ENCODE peak calls at places on chromosome 21, in five cellular contexts. K is effector memory CD4-positive, alpha-beta T cell; M is A549; R is tibial nerve; T is prostate gland. W is an unnamed sample.

GRCh38 chr21:14072761-14073535 is 137.8 kb downstream of the LIPI start:
- DNase-seq in K (no peak), M (no peak), R (no peak), T (no peak), W (no peak)

GRCh38 chr21:44427241-44428120 is 27.8 kb upstream of the LRRC3 start:
- DNase-seq in T (no peak), M (no peak), R (no peak), K (no peak), W (peak; percentile 6)

GRCh38 chr21:44423312-44423821 is 31.9 kb upstream of the LRRC3 start:
- DNase-seq in K (no peak), T (no peak), M (no peak), R (no peak), W (peak; percentile 3)

GRCh38 chr21:31630062-31630711 is 29.3 kb upstream of the SOD1 start:
- DNase-seq in T (peak; percentile 93), R (peak; percentile 16), K (no peak), M (peak; percentile 79), W (no peak)

GRCh38 chr21:23218667-23219066 is 2220.5 kb downstream of the NCAM2 start:
- DNase-seq in M (no peak), T (no peak), R (no peak), K (no peak), W (no peak)

GRCh38 chr21:43919871-43920801 is 55.1 kb downstream of the AGPAT3 start:
- DNase-seq in K (no peak), T (no peak), M (no peak), R (no peak), W (no peak)

GRCh38 chr21:16007933-16008332 is 278.2 kb downstream of the USP25 start:
- DNase-seq in R (no peak), M (no peak), K (no peak), T (no peak), W (no peak)

GRCh38 chr21:44267655-44268142 is 6.0 kb upstream of the DNMT3L start:
- DNase-seq in M (no peak), T (no peak), R (peak; percentile 15), K (no peak), W (peak; percentile 32)

GRCh38 chr21:36337099-36337509 is 17.1 kb downstream of the MORC3 start:
- DNase-seq in T (peak; percentile 37), K (no peak), M (peak; percentile 73), R (no peak), W (no peak)

GRCh38 chr21:40019076-40019475 is 151.8 kb downstream of the PCP4 start:
- DNase-seq in K (no peak), T (no peak), R (no peak), M (no peak), W (no peak)

GRCh38 chr21:40016667-40017066 is 149.4 kb downstream of the PCP4 start:
- DNase-seq in K (no peak), R (no peak), M (no peak), T (no peak), W (no peak)

GRCh38 chr21:40015818-40016217 is 148.6 kb downstream of the PCP4 start:
- DNase-seq in R (no peak), T (no peak), K (no peak), M (no peak), W (no peak)

GRCh38 chr21:40016234-40016633 is 149.0 kb downstream of the PCP4 start:
- DNase-seq in T (no peak), M (no peak), R (no peak), K (no peak), W (no peak)

GRCh38 chr21:40020651-40021050 is 153.4 kb downstream of the PCP4 start:
- DNase-seq in R (no peak), T (no peak), K (no peak), M (no peak), W (no peak)
- H3K9me3 ChIP-seq in R (no peaks in the 10 kb centered on the region), T (no peaks in the 10 kb centered on the region), K (no peaks in the 10 kb centered on the region), M (no peaks in the 10 kb centered on the region), W (no peaks in the 10 kb centered on the region)

GRCh38 chr21:20343186-20343585 is 655.0 kb upstream of the NCAM2 start:
- DNase-seq in R (no peak), K (no peak), T (no peak), M (no peak), W (no peak)
- H3K9me3 ChIP-seq in R (no peaks in the 10 kb centered on the region), K (no peaks in the 10 kb centered on the region), T (no peaks in the 10 kb centered on the region), M (no peaks in the 10 kb centered on the region), W (no peaks in the 10 kb centered on the region)

GRCh38 chr21:38227401-38227800 is 29.4 kb upstream of the KCNJ15 start:
- DNase-seq in M (no peak), R (no peak), T (peak; percentile 1), K (no peak), W (no peak)
- H3K9me3 ChIP-seq in M (peaks cover 61% of the 10 kb centered on the region), R (peaks cover 29% of the 10 kb centered on the region), T (no peaks in the 10 kb centered on the region), K (peaks cover 34% of the 10 kb centered on the region), W (no peaks in the 10 kb centered on the region)

GRCh38 chr21:17931080-17931479 is 111.9 kb upstream of the C21orf91 start:
- DNase-seq in M (peak; percentile 4), K (no peak), R (no peak), T (no peak), W (no peak)

GRCh38 chr21:17929514-17929913 is 110.4 kb upstream of the C21orf91 start:
- DNase-seq in M (no peak), T (no peak), K (no peak), R (no peak), W (no peak)

GRCh38 chr21:17925900-17926299 is 106.7 kb upstream of the C21orf91 start:
- DNase-seq in M (no peak), R (no peak), T (no peak), K (no peak), W (no peak)

GRCh38 chr21:17925000-17925610 is 105.9 kb upstream of the C21orf91 start:
- DNase-seq in T (peak; percentile 55), K (peak; percentile 9), R (peak; percentile 66), M (peak; percentile 30), W (no peak)

DNA sequence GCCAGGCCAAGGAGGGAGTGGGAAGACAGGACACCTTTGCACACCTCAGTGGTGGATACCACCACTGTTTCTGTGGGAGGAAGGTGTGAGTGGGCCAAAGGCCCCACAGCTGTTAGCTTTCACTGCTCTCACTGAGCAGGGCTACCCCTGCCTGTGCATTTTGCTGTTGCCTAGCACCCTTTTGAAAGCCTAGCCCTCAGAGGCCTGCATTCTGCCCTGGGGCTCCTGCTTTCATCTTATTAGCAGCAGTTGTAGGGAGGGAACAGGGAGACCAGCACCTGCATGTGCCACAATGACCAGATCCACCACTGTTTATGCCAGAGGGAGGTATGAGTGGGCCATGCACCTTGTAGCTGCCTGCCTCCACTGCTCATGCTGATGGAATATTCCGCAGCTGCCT is 110.9 kb upstream of the C21orf91 start:
- DNase-seq in M (no peak), R (no peak), K (no peak), T (no peak), W (no peak)
- H3K9me3 ChIP-seq in M (no peaks in the 10 kb centered on the region), R (no peaks in the 10 kb centered on the region), K (no peaks in the 10 kb centered on the region), T (no peaks in the 10 kb centered on the region), W (no peaks in the 10 kb centered on the region)

DNA sequence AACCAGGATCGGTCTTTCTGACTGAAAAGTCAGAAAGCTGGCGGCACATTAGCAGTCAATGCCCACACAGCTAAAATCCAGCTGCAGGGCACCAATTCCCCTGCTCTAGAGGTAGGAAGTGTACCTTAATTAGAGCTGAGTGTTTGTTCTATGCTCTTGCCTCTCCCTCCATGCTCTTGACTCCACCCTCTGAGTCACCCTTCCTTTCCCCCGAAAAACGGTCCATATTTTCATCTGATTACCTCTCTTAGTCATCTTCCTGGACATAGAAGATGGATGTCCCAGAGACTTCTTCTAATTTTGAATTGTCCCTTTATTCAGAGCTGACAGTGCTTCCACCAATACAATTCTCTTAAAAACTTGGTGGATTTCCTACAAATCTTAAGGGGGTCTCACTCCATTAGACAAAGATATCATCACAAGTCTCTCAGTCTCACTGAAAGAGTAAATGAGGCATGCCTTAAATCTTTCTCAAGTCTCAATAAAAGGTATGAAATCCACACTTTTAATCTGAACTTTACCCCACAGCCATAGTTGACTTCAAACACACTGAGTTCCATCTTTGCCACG is 44.1 kb upstream of the SLC19A1 start:
- DNase-seq in K (no peak), M (no peak), R (no peak), T (no peak), W (no peak)
- H3K9me3 ChIP-seq in K (peaks cover 4% of the 10 kb centered on the region), M (peaks cover 31% of the 10 kb centered on the region), R (peaks cover 8% of the 10 kb centered on the region), T (no peaks in the 10 kb centered on the region), W (peaks cover 2% of the 10 kb centered on the region)

DNA sequence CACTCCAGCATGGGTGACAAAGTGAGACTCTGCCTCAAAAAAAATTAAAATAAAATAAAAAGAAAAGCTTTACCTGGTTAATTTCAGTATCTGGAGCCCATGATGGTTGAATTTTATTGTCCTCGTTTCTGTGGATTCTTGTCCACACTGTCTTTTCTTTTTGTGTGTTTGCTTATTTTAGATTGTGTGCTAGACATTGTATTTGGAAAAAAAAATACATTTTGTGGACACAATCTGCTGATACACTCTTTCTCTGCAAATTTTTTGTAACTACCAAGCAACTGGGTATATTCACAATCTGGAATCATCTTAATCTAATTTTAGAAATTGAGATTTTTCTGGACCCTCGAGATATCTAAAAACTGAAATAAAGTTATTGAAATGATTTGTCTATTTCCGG is 41.6 kb upstream of the PDE9A start:
- DNase-seq in T (no peak), K (no peak), M (no peak), R (no peak), W (no peak)
- H3K9me3 ChIP-seq in T (no peaks in the 10 kb centered on the region), K (no peaks in the 10 kb centered on the region), M (no peaks in the 10 kb centered on the region), R (no peaks in the 10 kb centered on the region), W (no peaks in the 10 kb centered on the region)

W was measured in gastrocnemius medialis.